ENCODE peak calls at places on chromosomes 13 and 19, in five cellular contexts. One of them, this sample, is unnamed.
A peak's percentile ranks its signal among the peaks of the same experiment; 100 is the strongest.

GRCh38 chr13:99442273-99442895 is 58.9 kb upstream of the TM9SF2 start:
- DNase-seq in HCT116: peak; percentile 39
- DNase-seq in fibroblast of lung: peak; percentile 62
- DNase-seq in neural progenitor cell: peak; percentile 60
- DNase-seq in A549: peak; percentile 15
- DNase-seq in this sample: peak; percentile 48

GRCh38 chr13:40762849-40763248 is 8.1 kb downstream of the MRPS31 start:
- DNase-seq in HCT116: no peak
- DNase-seq in fibroblast of lung: no peak
- DNase-seq in neural progenitor cell: no peak
- DNase-seq in A549: no peak
- DNase-seq in this sample: no peak

GRCh38 chr13:50244355-50244912 is 229.2 kb downstream of the KCNRG start:
- DNase-seq in HCT116: no peak
- DNase-seq in fibroblast of lung: no peak
- DNase-seq in neural progenitor cell: no peak
- DNase-seq in A549: peak; percentile 1
- DNase-seq in this sample: no peak

GRCh38 chr19:34662919-34663318 is 14.0 kb downstream of the SCGB2B2 start:
- DNase-seq in HCT116: peak; percentile 41
- DNase-seq in fibroblast of lung: no peak
- DNase-seq in neural progenitor cell: peak; percentile 53
- DNase-seq in A549: no peak
- DNase-seq in this sample: peak; percentile 74

GRCh38 chr19:37098570-37098969 is 20.3 kb downstream of the ZNF420 start:
- DNase-seq in HCT116: no peak
- DNase-seq in fibroblast of lung: no peak
- DNase-seq in neural progenitor cell: no peak
- DNase-seq in A549: no peak
- DNase-seq in this sample: no peak

GRCh38 chr13:108044929-108045328 is 170.4 kb downstream of the LIG4 start:
- DNase-seq in HCT116: no peak
- DNase-seq in fibroblast of lung: no peak
- DNase-seq in neural progenitor cell: peak; percentile 11
- DNase-seq in A549: no peak
- DNase-seq in this sample: no peak

GRCh38 chr19:55646889-55647731 is 902 bp upstream of the CCDC106 start:
- DNase-seq in HCT116: no peak
- DNase-seq in fibroblast of lung: no peak
- DNase-seq in neural progenitor cell: peak; percentile 50
- DNase-seq in A549: no peak
- DNase-seq in this sample: peak; percentile 89

GRCh38 chr13:98233127-98233526 is 56.1 kb upstream of the RNF113B start:
- DNase-seq in HCT116: no peak
- DNase-seq in fibroblast of lung: no peak
- DNase-seq in neural progenitor cell: no peak
- DNase-seq in A549: no peak
- DNase-seq in this sample: no peak

GRCh38 chr19:33921165-33921564 is 124.5 kb downstream of the KCTD15 start:
- DNase-seq in HCT116: no peak
- DNase-seq in fibroblast of lung: no peak
- DNase-seq in neural progenitor cell: no peak
- DNase-seq in A549: no peak
- DNase-seq in this sample: no peak

GRCh38 chr13:86572115-86572514 is 772.9 kb upstream of the SLITRK6 start:
- DNase-seq in HCT116: peak; percentile 24
- DNase-seq in fibroblast of lung: peak; percentile 33
- DNase-seq in neural progenitor cell: no peak
- DNase-seq in A549: no peak
- DNase-seq in this sample: no peak

GRCh38 chr19:47227347-47228167 is 3.4 kb downstream of the BBC3 start:
- DNase-seq in HCT116: peak; percentile 87
- DNase-seq in fibroblast of lung: peak; percentile 97
- DNase-seq in neural progenitor cell: peak; percentile 97
- DNase-seq in A549: peak; percentile 96
- DNase-seq in this sample: peak; percentile 87

GRCh38 chr13:114049026-114049425 is 75.2 kb upstream of the C13orf46 start:
- DNase-seq in HCT116: no peak
- DNase-seq in fibroblast of lung: no peak
- DNase-seq in neural progenitor cell: no peak
- DNase-seq in A549: no peak
- DNase-seq in this sample: peak; percentile 48

GRCh38 chr19:13794388-13794751 is 873 bp upstream of the ZSWIM4 start:
- DNase-seq in HCT116: no peak
- DNase-seq in fibroblast of lung: peak; percentile 96
- DNase-seq in neural progenitor cell: no peak
- DNase-seq in A549: no peak
- DNase-seq in this sample: no peak

GRCh38 chr13:59178344-59178743 is 985.4 kb downstream of the DIAPH3 start:
- DNase-seq in HCT116: no peak
- DNase-seq in fibroblast of lung: peak; percentile 29
- DNase-seq in neural progenitor cell: peak; percentile 11
- DNase-seq in A549: no peak
- DNase-seq in this sample: no peak
- TF ChIP-seq CTCF in HCT116: no peak
- TF ChIP-seq CTCF in fibroblast of lung: peak; percentile 47
- TF ChIP-seq CTCF in neural progenitor cell: peak; percentile 45
- TF ChIP-seq CTCF in A549: peak; percentile 8
- TF ChIP-seq CTCF in this sample: peak; percentile 51

DNA sequence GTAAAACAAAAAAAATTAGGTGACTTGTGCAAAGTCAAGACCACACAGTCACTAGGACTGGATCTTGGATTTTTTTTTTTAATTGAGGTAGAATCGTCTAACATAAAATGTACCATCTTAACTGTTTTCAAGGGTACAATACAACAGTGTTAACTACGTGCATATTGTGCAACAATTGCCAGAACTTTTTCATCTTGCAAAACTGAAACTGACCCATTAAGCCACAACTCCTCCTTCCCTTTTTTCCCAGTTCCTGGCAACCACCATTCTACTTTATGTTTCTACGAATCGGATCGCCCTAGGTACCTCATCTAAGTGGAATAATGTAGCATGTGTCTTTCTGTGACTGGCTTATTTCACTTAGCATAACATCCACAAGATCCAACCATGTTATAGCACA is 37.5 kb upstream of the POMP start:
- DNase-seq in HCT116: no peak
- DNase-seq in fibroblast of lung: no peak
- DNase-seq in neural progenitor cell: no peak
- DNase-seq in A549: no peak
- DNase-seq in this sample: no peak
- H3K4me2 ChIP-seq in HCT116: no peak overlapping the region
- H3K4me2 ChIP-seq in fibroblast of lung: no peak overlapping the region
- H3K4me2 ChIP-seq in neural progenitor cell: no peak overlapping the region
- H3K4me2 ChIP-seq in A549: no peak overlapping the region
- H3K4me2 ChIP-seq in this sample: no peak overlapping the region

DNA sequence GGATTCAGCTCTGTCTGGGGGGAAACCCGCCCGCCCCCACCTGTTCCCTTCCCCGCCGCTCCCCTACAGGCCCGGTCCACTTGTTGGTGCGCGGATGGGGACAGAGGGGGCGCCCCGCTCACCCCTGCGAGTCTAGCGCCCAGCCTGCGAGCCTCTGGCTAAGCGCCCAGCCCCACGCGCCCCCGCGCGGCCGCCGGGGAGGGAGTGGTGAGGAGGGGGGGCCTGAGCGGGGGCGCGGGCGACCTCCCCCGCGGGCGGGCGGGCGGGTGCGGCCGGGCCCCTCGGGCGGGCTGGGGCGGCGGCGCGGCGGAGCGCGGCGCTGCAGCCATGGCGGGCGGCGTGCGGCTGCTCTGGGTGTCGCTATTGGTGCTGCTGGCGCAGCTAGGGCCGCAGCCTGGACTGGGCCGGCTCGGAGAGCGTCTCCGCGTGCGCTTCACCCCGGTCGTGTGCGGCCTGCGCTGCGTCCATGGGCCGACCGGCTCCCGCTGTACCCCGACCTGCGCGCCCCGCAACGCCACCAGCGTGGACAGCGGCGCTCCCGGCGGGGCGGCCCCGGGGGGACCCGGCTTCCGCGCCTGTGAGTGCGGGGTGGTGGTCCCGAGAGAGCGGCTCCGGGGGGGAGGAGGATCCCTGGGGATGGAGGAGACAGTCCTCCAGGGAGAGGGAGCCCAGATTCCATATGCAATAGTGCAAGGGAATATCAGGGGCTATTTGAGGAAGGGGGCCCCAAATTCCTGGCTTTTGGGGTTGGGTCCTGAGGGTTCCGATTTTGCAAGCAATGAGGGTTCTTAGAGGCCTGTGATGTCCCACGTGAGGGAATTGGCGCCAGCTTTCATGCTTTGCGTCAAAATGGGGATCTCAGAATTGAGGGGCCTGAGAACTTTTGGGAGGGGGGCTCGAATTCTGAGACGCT is at the start of gene LTBP4:
- DNase-seq in HCT116: no peak
- DNase-seq in fibroblast of lung: peak; percentile 52
- DNase-seq in neural progenitor cell: peak; percentile 72
- DNase-seq in A549: no peak
- DNase-seq in this sample: no peak
- TF ChIP-seq CTCF in HCT116: peak; percentile 7
- TF ChIP-seq CTCF in fibroblast of lung: no peak
- TF ChIP-seq CTCF in neural progenitor cell: peak; percentile 40
- TF ChIP-seq CTCF in A549: no peak
- TF ChIP-seq CTCF in this sample: peak; percentile 30

GRCh38 chr19:6099633-6100032 is 10.7 kb downstream of the RFX2 start:
- DNase-seq in HCT116: no peak
- DNase-seq in fibroblast of lung: no peak
- DNase-seq in neural progenitor cell: no peak
- DNase-seq in A549: no peak
- DNase-seq in this sample: no peak

GRCh38 chr19:6101291-6101690 is 9.0 kb downstream of the RFX2 start:
- DNase-seq in HCT116: no peak
- DNase-seq in fibroblast of lung: peak; percentile 18
- DNase-seq in neural progenitor cell: no peak
- DNase-seq in A549: no peak
- DNase-seq in this sample: no peak

GRCh38 chr19:6099037-6099436 is 11.3 kb downstream of the RFX2 start:
- DNase-seq in HCT116: no peak
- DNase-seq in fibroblast of lung: no peak
- DNase-seq in neural progenitor cell: no peak
- DNase-seq in A549: no peak
- DNase-seq in this sample: no peak

GRCh38 chr19:6101991-6102390 is 8.3 kb downstream of the RFX2 start:
- DNase-seq in HCT116: no peak
- DNase-seq in fibroblast of lung: no peak
- DNase-seq in neural progenitor cell: no peak
- DNase-seq in A549: no peak
- DNase-seq in this sample: no peak

DNA sequence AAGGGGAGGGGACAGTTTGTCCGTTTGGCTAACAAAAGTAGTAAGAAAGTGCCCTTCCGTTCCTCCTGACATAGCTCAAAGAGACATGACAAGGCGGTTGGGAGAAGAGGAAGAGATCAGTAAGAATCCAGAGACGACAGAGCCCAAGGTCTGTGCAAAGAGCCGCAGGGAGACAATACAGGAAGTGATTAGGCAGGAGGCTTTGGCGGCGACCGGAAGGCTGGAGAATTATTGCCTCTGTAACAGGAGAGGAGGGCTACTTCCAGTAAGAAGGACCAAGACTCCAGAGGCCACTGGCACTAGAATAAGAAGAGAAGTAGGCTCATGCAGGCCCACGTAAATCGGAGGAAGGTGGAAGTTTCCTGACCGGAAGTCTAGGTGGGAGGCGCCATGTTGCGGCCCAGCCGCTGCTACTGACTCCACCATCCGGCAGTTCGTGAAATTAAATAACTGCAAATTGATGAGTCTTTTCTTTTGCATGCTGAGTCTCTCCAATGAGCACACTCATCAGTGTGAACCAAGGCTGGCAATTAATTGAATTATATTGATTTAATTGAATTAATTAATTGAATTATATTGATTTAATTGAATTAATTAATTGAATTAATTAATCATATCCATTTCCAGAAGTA is 9.9 kb downstream of the RFX2 start:
- DNase-seq in HCT116: no peak
- DNase-seq in fibroblast of lung: no peak
- DNase-seq in neural progenitor cell: no peak
- DNase-seq in A549: no peak
- DNase-seq in this sample: no peak
- H3K4me2 ChIP-seq in HCT116: no peak overlapping the region
- H3K4me2 ChIP-seq in fibroblast of lung: no peak overlapping the region
- H3K4me2 ChIP-seq in neural progenitor cell: peak overlapping the region; percentile 39
- H3K4me2 ChIP-seq in A549: no peak overlapping the region
- H3K4me2 ChIP-seq in this sample: no peak overlapping the region

DNA sequence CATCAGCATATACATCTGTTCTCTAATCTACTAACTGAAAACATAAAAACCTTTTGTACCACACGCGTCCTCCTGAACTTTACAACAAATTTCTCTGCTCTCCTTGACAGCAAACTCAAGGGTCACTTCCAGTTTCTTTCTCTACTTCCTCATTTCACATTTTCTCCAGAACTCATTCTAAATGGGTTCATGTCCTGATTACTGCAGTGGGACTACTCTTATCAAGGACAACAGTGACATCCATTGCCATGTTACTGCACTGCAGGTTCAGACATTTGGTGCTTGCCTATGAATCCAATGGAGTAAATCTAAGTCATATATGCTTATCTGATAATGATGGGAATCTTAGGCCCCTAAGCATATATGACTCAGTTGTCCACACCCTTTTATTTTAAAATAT is 35.3 kb downstream of the FPR3 start:
- DNase-seq in HCT116: no peak
- DNase-seq in fibroblast of lung: no peak
- DNase-seq in neural progenitor cell: no peak
- DNase-seq in A549: no peak
- DNase-seq in this sample: peak; percentile 5
- TF ChIP-seq CTCF in HCT116: no peak
- TF ChIP-seq CTCF in fibroblast of lung: no peak
- TF ChIP-seq CTCF in neural progenitor cell: no peak
- TF ChIP-seq CTCF in A549: no peak
- TF ChIP-seq CTCF in this sample: peak; percentile 40

GRCh38 chr13:79805317-79805716 is 324.4 kb downstream of the NDFIP2 start:
- DNase-seq in HCT116: no peak
- DNase-seq in fibroblast of lung: no peak
- DNase-seq in neural progenitor cell: peak; percentile 15
- DNase-seq in A549: no peak
- DNase-seq in this sample: no peak
- H3K4me2 ChIP-seq in HCT116: no peak overlapping the region
- H3K4me2 ChIP-seq in fibroblast of lung: no peak overlapping the region
- H3K4me2 ChIP-seq in neural progenitor cell: no peak overlapping the region
- H3K4me2 ChIP-seq in A549: no peak overlapping the region
- H3K4me2 ChIP-seq in this sample: no peak overlapping the region

GRCh38 chr19:17079710-17080440 is 4.3 kb downstream of the MYO9B start:
- DNase-seq in HCT116: peak; percentile 61
- DNase-seq in fibroblast of lung: peak; percentile 99
- DNase-seq in neural progenitor cell: peak; percentile 85
- DNase-seq in A549: peak; percentile 83
- DNase-seq in this sample: peak; percentile 90
- TF ChIP-seq CTCF in HCT116: peak; percentile 41
- TF ChIP-seq CTCF in fibroblast of lung: peak; percentile 81
- TF ChIP-seq CTCF in neural progenitor cell: no peak
- TF ChIP-seq CTCF in A549: peak; percentile 37
- TF ChIP-seq CTCF in this sample: peak; percentile 78

GRCh38 chr13:36130168-36130541 is 1.0 kb downstream of the DCLK1 start:
- DNase-seq in HCT116: no peak
- DNase-seq in fibroblast of lung: no peak
- DNase-seq in neural progenitor cell: no peak
- DNase-seq in A549: no peak
- DNase-seq in this sample: no peak
- H3K4me2 ChIP-seq in HCT116: no peak overlapping the region
- H3K4me2 ChIP-seq in fibroblast of lung: peak overlapping the region; percentile 21
- H3K4me2 ChIP-seq in neural progenitor cell: peak overlapping the region; percentile 83
- H3K4me2 ChIP-seq in A549: no peak overlapping the region
- H3K4me2 ChIP-seq in this sample: no peak overlapping the region